ENCODE peak calls at places on chromosome 13, in ten cellular contexts. U is AG09309, O is lung, I is WTC11, S is fibroblast of the aortic adventitia, D is pancreas, L is HL-60, R is OCI-LY7, C is progenitor cell of endocrine pancreas, E is heart left ventricle. A is an unnamed sample.

GRCh38 chr13:33367186-33367895 is 81.8 kb upstream of the STARD13 start:
- DNase-seq in O (no peak), E (no peak), S (no peak), D (no peak), I (no peak), L (no peak), C (no peak), R (no peak), U (no peak), A (no peak)

GRCh38 chr13:64697226-64697625 is 2532.9 kb downstream of the PCDH9 start:
- DNase-seq in L (no peak), R (no peak), U (no peak), O (no peak), E (no peak), D (no peak), I (no peak), S (peak; percentile 12), C (no peak), A (no peak)

GRCh38 chr13:69458013-69458412 is 649.6 kb upstream of the ATXN8OS start:
- DNase-seq in L (no peak), E (no peak), S (no peak), O (no peak), C (no peak), U (no peak), D (no peak), I (no peak), R (no peak), A (no peak)

GRCh38 chr13:26132756-26133155 is 80.9 kb upstream of the SHISA2 start:
- DNase-seq in O (no peak), L (no peak), R (no peak), I (no peak), U (no peak), D (no peak), E (no peak), S (peak; percentile 29), C (no peak), A (no peak)

GRCh38 chr13:29497137-29497654 is 98.3 kb downstream of the SLC7A1 start:
- DNase-seq in O (no peak), C (no peak), U (no peak), I (no peak), E (peak; percentile 80), R (no peak), L (no peak), S (peak; percentile 82), D (no peak), A (no peak)

GRCh38 chr13:66563076-66563475 is 667.1 kb downstream of the PCDH9 start:
- DNase-seq in S (no peak), I (no peak), R (no peak), D (no peak), U (no peak), O (no peak), L (no peak), C (no peak), E (no peak), A (no peak)

GRCh38 chr13:51714663-51715168 is 89.2 kb downstream of the DHRS12 start:
- DNase-seq in I (no peak), D (no peak), E (no peak), U (no peak), O (no peak), R (no peak), L (peak; percentile 27), C (no peak), S (peak; percentile 57), A (no peak)

GRCh38 chr13:111429064-111429558 is 108.7 kb downstream of the TEX29 start:
- DNase-seq in S (peak; percentile 4), O (peak; percentile 52), E (no peak), C (peak; percentile 37), U (peak; percentile 1), I (peak; percentile 72), L (no peak), R (peak; percentile 4), D (no peak), A (no peak)

GRCh38 chr13:26482451-26483197 is 74.9 kb upstream of the WASF3 start:
- DNase-seq in S (peak; percentile 83), C (peak; percentile 46), D (no peak), R (peak; percentile 87), I (peak; percentile 74), L (peak; percentile 5), O (peak; percentile 63), U (peak; percentile 13), E (peak; percentile 37), A (peak; percentile 36)

GRCh38 chr13:66506979-66507378 is 723.2 kb downstream of the PCDH9 start:
- DNase-seq in I (no peak), D (no peak), E (no peak), S (no peak), U (no peak), L (no peak), C (no peak), O (no peak), R (no peak), A (no peak)

GRCh38 chr13:37319041-37319443 is 213.6 kb upstream of the CSNK1A1L start:
- DNase-seq in I (no peak), U (peak; percentile 5), E (no peak), C (no peak), O (no peak), D (no peak), S (peak; percentile 57), L (no peak), R (no peak), A (no peak)

GRCh38 chr13:31122544-31123260 is 39.0 kb downstream of the HSPH1 start:
- DNase-seq in O (no peak), U (no peak), L (no peak), I (no peak), S (no peak), C (no peak), R (no peak), D (no peak), E (no peak), A (no peak)

GRCh38 chr13:78660130-78660857 is 1.3 kb upstream of the OBI1 start:
- DNase-seq in R (peak; percentile 39), E (no peak), C (no peak), S (peak; percentile 14), O (no peak), U (no peak), D (no peak), L (no peak), I (no peak), A (peak; percentile 17)

GRCh38 chr13:41317243-41317642 is 6.2 kb downstream of the NAA16 start:
- DNase-seq in U (no peak), E (no peak), C (no peak), I (no peak), O (no peak), R (no peak), D (no peak), S (no peak), L (no peak), A (no peak)

GRCh38 chr13:51821666-51822065 is 17.7 kb upstream of the DHRS12 start:
- DNase-seq in C (no peak), L (no peak), S (no peak), E (no peak), D (no peak), O (no peak), I (no peak), R (peak; percentile 88), U (no peak), A (no peak)

GRCh38 chr13:84121456-84121855 is 239.2 kb upstream of the SLITRK1 start:
- DNase-seq in U (peak; percentile 5), R (no peak), C (no peak), S (peak; percentile 43), D (no peak), O (no peak), L (no peak), E (no peak), I (no peak), A (no peak)

GRCh38 chr13:42894765-42895181 is 97.3 kb downstream of the EPSTI1 start:
- DNase-seq in I (no peak), O (no peak), L (no peak), R (no peak), C (no peak), S (peak; percentile 95), U (no peak), D (no peak), E (peak; percentile 66), A (no peak)

GRCh38 chr13:111399334-111399733 is 78.9 kb downstream of the TEX29 start:
- DNase-seq in D (no peak), C (no peak), E (no peak), I (no peak), S (no peak), L (no peak), R (no peak), U (no peak), O (no peak), A (peak; percentile 7)

GRCh38 chr13:54750521-54750920 is 1721.9 kb downstream of the OLFM4 start:
- DNase-seq in E (no peak), U (no peak), C (no peak), L (no peak), R (no peak), D (peak; percentile 54), O (no peak), S (no peak), I (no peak), A (no peak)

GRCh38 chr13:36086117-36086516 is 45.1 kb downstream of the DCLK1 start:
- DNase-seq in E (no peak), D (no peak), L (no peak), O (no peak), U (no peak), R (no peak), I (peak; percentile 42), S (no peak), C (peak; percentile 17), A (no peak)
- TF ChIP-seq CTCF in E (no peak), D (no peak), L (no peak), O (no peak), U (no peak), R (no peak), I (no peak), S (no peak), C (peak; percentile 49), A (no peak)

GRCh38 chr13:96994030-96994848 is at the start of gene OXGR1:
- DNase-seq in E (no peak), R (no peak), O (no peak), U (no peak), C (peak; percentile 14), S (no peak), I (peak; percentile 29), L (no peak), D (peak; percentile 60), A (no peak)
- TF ChIP-seq CTCF in E (no peak), R (no peak), O (no peak), U (no peak), C (no peak), S (no peak), I (no peak), L (no peak), D (no peak), A (no peak)

GRCh38 chr13:20294497-20294896 is 62.4 kb upstream of the GJB6 start:
- DNase-seq in O (no peak), I (peak; percentile 43), L (no peak), S (no peak), D (no peak), R (no peak), U (no peak), C (no peak), E (no peak), A (no peak)
- TF ChIP-seq CTCF in O (no peak), I (peak; percentile 47), L (no peak), S (no peak), D (no peak), R (peak; percentile 58), U (no peak), C (peak; percentile 37), E (no peak), A (no peak)

DNA sequence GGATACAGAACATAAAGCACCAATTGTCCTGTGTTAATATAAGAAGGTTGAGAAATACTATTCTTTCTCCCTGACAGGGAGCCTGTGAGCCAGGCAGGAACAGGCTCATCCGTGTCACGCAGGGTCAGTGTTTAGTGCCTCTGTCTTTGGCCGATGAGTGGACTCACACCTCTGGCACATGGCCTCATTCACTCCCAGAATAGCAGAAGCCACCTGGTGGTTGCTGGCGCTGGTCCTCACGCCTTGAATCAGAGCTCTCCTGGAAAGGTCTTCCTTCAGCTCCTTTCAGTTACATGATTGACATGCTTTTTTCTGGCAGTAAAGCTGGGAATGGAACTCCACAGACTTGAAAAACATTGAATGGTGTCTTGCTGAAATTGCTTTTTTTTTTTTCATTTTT is 28.1 kb upstream of the SIAH3 start:
- DNase-seq in R (peak; percentile 1), E (peak; percentile 45), I (peak; percentile 50), D (no peak), C (no peak), L (no peak), U (no peak), S (no peak), O (no peak), A (no peak)
- TF ChIP-seq CTCF in R (peak; percentile 21), E (peak; percentile 39), I (no peak), D (no peak), C (peak; percentile 41), L (no peak), U (no peak), S (no peak), O (no peak), A (no peak)

A was measured in natural killer cell.